ENCODE peak calls at places on chromosomes 6 and 20, in four cellular contexts. One of them, this sample, is unnamed.

GRCh38 chr6:96727144-96727543 is 110.1 kb downstream of the GPR63 start:
- DNase-seq in OCI-LY7: no peak
- DNase-seq in CD8-positive, alpha-beta T cell: no peak
- DNase-seq in thoracic aorta: no peak
- DNase-seq in this sample: no peak

GRCh38 chr6:153058909-153059308 is 56.4 kb upstream of the MTRF1L start:
- DNase-seq in thoracic aorta: no peak
- DNase-seq in OCI-LY7: no peak
- DNase-seq in CD8-positive, alpha-beta T cell: no peak
- DNase-seq in this sample: no peak

GRCh38 chr20:51238675-51239305 is 215.9 kb upstream of the KCNG1 start:
- DNase-seq in OCI-LY7: no peak
- DNase-seq in thoracic aorta: no peak
- DNase-seq in CD8-positive, alpha-beta T cell: no peak
- DNase-seq in this sample: no peak

GRCh38 chr20:48049631-48050030 is 264.4 kb upstream of the SULF2 start:
- DNase-seq in thoracic aorta: no peak
- DNase-seq in OCI-LY7: no peak
- DNase-seq in CD8-positive, alpha-beta T cell: no peak
- DNase-seq in this sample: no peak

GRCh38 chr20:59668926-59669325 is 64.6 kb downstream of the PHACTR3 start:
- DNase-seq in CD8-positive, alpha-beta T cell: no peak
- DNase-seq in OCI-LY7: no peak
- DNase-seq in thoracic aorta: no peak
- DNase-seq in this sample: no peak

GRCh38 chr20:43744121-43744520 is 17.3 kb upstream of the GTSF1L start:
- DNase-seq in thoracic aorta: no peak
- DNase-seq in CD8-positive, alpha-beta T cell: no peak
- DNase-seq in OCI-LY7: no peak
- DNase-seq in this sample: no peak

GRCh38 chr6:85047818-85048217 is 283.4 kb upstream of the TBX18 start:
- DNase-seq in OCI-LY7: no peak
- DNase-seq in CD8-positive, alpha-beta T cell: no peak
- DNase-seq in thoracic aorta: no peak
- DNase-seq in this sample: no peak

GRCh38 chr20:12575352-12576095 is 433.2 kb upstream of the SPTLC3 start:
- DNase-seq in thoracic aorta: no peak
- DNase-seq in OCI-LY7: no peak
- DNase-seq in CD8-positive, alpha-beta T cell: no peak
- DNase-seq in this sample: no peak

GRCh38 chr6:35014786-35015185 is 125.7 kb downstream of the ANKS1A start:
- DNase-seq in OCI-LY7: no peak
- DNase-seq in CD8-positive, alpha-beta T cell: no peak
- DNase-seq in thoracic aorta: no peak
- DNase-seq in this sample: no peak

GRCh38 chr20:51400051-51400926 is 142.2 kb downstream of the NFATC2 start:
- DNase-seq in OCI-LY7: peak
- DNase-seq in CD8-positive, alpha-beta T cell: peak
- DNase-seq in thoracic aorta: no peak
- DNase-seq in this sample: no peak

DNA sequence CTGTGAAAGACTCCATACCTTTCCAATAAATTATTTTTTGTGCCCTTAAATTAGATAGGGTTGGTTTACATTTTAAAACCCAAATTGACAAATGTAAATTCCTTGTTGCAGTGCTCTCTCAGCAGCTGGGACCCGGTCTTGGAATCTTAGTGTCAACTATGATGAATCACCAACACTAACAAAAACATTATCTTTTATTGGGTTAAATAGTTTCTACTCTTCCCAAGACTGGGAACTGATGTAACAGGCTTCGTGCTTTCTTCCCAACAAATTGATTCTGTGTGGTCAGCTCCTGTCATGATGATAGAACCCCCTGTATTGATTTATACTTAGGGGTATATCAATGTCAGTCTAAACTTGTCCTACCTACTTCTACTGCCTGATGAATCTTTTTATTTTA is 23.2 kb upstream of the AHI1 start:
- DNase-seq in CD8-positive, alpha-beta T cell: no peak
- DNase-seq in thoracic aorta: no peak
- DNase-seq in OCI-LY7: no peak
- DNase-seq in this sample: no peak
- TF ChIP-seq CTCF in CD8-positive, alpha-beta T cell: no peak
- TF ChIP-seq CTCF in thoracic aorta: no peak
- TF ChIP-seq CTCF in OCI-LY7: no peak
- TF ChIP-seq CTCF in this sample: no peak

DNA sequence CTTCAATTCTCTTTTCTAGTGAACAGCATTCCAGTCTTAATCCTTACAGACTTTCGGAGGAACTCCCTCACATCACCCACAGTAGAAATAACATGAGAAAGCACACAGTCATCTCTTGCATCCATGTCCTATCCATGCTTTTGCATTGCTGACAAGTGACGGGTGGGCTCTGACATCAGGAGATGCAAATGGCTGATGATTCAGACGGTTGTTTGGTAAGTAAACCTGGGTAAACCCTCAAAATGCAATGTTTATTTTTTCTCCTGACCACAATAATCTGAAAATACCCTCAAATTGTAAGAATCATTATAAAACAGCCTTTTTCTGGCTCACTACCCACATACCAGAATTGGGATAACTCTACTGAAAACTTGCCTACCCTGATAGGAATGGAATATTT is 792.0 kb downstream of the MAFB start:
- DNase-seq in OCI-LY7: no peak
- DNase-seq in thoracic aorta: no peak
- DNase-seq in CD8-positive, alpha-beta T cell: no peak
- DNase-seq in this sample: no peak
- H3K4me3 ChIP-seq in OCI-LY7: no peak
- H3K4me3 ChIP-seq in thoracic aorta: no peak
- H3K4me3 ChIP-seq in CD8-positive, alpha-beta T cell: no peak
- H3K4me3 ChIP-seq in this sample: no peak

DNA sequence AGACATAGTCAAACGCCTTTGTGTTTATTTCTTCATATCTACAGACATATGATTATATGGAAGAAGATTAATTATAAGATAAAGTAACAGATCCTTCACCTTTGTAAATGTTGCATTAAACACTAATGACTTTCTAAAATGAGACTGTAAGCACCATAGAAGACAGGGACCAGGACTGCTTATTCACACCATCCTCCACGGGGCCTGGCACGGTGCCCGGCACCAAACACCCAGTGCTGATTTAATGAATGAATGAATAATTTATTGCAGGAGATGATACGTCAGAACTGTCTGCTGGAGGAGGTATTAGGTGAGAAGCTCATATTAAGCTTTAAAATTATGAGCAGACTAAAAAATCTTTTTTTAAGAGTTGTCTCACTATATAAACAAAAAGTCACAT is 88.3 kb downstream of the SLX4IP start:
- DNase-seq in OCI-LY7: no peak
- DNase-seq in thoracic aorta: no peak
- DNase-seq in CD8-positive, alpha-beta T cell: no peak
- DNase-seq in this sample: no peak
- H3K27ac ChIP-seq in OCI-LY7: no peak
- H3K27ac ChIP-seq in thoracic aorta: no peak
- H3K27ac ChIP-seq in CD8-positive, alpha-beta T cell: no peak
- H3K27ac ChIP-seq in this sample: no peak

DNA sequence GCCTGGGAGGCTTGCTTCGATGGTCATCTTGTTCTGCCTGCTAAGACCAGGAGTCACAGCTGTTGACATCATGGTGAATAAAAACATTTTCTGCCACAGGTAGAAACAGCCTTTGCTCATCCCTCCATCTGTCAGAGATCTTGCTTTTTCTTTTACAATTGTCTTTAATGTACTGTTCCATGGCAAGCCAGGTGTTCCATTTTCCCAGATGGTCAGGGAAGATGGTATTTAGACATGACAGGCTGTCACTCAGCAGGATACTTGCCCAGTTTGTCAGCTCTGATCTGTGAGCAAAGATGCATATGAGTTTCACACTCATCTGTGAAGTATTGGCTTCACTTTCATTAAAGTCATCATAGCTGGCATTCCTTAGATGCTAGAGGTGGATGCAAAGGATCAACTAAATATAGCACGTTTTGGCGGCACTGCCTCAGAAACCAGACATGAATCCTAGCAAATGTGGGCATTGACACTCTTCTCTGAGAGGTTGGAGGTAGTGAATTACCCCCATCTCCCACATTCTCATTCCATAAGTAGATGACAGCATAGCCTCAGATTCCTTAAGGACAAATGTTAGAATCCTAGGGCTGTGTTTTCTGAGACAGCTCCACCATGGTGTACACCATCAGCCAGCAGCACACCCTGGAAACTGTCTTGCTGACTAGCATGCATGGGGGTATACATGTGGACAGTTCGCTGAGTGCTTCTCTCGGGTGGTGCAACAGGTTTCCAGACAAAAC is 4.2 kb downstream of the SSTR4 start:
- DNase-seq in thoracic aorta: no peak
- DNase-seq in CD8-positive, alpha-beta T cell: no peak
- DNase-seq in OCI-LY7: no peak
- DNase-seq in this sample: no peak
- TF ChIP-seq CTCF in thoracic aorta: no peak
- TF ChIP-seq CTCF in CD8-positive, alpha-beta T cell: no peak
- TF ChIP-seq CTCF in OCI-LY7: no peak
- TF ChIP-seq CTCF in this sample: no peak

GRCh38 chr20:38863024-38863851 is 57.7 kb downstream of the PPP1R16B start:
- DNase-seq in CD8-positive, alpha-beta T cell: no peak
- DNase-seq in thoracic aorta: no peak
- DNase-seq in OCI-LY7: peak
- DNase-seq in this sample: no peak
- H3K4me3 ChIP-seq in CD8-positive, alpha-beta T cell: no peak
- H3K4me3 ChIP-seq in thoracic aorta: no peak
- H3K4me3 ChIP-seq in OCI-LY7: peak
- H3K4me3 ChIP-seq in this sample: no peak

GRCh38 chr6:127519469-127519785 is 292 bp upstream of the MTCL3 start:
- DNase-seq in OCI-LY7: no peak
- DNase-seq in thoracic aorta: no peak
- DNase-seq in CD8-positive, alpha-beta T cell: no peak
- DNase-seq in this sample: no peak
- H3K27ac ChIP-seq in OCI-LY7: no peak
- H3K27ac ChIP-seq in thoracic aorta: no peak
- H3K27ac ChIP-seq in CD8-positive, alpha-beta T cell: no peak
- H3K27ac ChIP-seq in this sample: no peak

GRCh38 chr6:151285121-151285520 is 45.4 kb downstream of the AKAP12 start:
- DNase-seq in CD8-positive, alpha-beta T cell: no peak
- DNase-seq in OCI-LY7: no peak
- DNase-seq in thoracic aorta: no peak
- DNase-seq in this sample: no peak

GRCh38 chr6:151284012-151284411 is 44.2 kb downstream of the AKAP12 start:
- DNase-seq in thoracic aorta: no peak
- DNase-seq in CD8-positive, alpha-beta T cell: no peak
- DNase-seq in OCI-LY7: no peak
- DNase-seq in this sample: no peak

GRCh38 chr6:151288711-151289398 is 49.1 kb downstream of the AKAP12 start:
- DNase-seq in OCI-LY7: no peak
- DNase-seq in thoracic aorta: no peak
- DNase-seq in CD8-positive, alpha-beta T cell: no peak
- DNase-seq in this sample: no peak

GRCh38 chr6:151286192-151286591 is 46.4 kb downstream of the AKAP12 start:
- DNase-seq in OCI-LY7: no peak
- DNase-seq in thoracic aorta: no peak
- DNase-seq in CD8-positive, alpha-beta T cell: no peak
- DNase-seq in this sample: no peak

DNA sequence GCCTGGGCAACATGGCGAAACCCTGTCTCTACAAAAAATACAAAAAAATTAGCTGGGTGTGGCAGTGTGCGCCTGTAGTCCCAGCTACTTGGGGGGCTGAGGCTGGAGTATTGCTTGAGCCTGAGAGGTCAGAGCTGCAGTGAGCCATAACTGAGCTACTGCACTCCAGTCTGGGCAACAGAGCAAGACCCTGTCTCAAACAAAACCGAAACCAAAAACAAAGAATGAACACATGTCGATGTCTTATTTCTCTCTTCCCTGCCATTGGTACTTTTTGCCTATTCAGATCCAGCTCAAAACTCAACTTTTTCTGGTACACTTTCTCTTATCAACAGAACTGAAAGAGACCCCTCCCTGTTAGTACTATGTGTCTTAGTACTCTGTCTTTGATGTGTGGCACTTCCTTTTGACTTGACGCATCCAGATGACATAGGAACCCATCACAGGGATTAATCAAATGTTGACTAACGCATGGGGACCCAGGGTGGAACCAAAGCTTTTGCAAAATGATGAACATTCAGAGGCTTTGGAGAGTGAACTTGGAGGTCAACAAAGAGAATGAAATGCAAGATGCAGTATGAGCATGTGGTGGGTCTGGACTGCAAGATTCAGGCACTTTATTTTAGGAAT is 44.8 kb downstream of the AKAP12 start:
- DNase-seq in CD8-positive, alpha-beta T cell: no peak
- DNase-seq in OCI-LY7: no peak
- DNase-seq in thoracic aorta: no peak
- DNase-seq in this sample: no peak
- TF ChIP-seq CTCF in CD8-positive, alpha-beta T cell: no peak
- TF ChIP-seq CTCF in OCI-LY7: no peak
- TF ChIP-seq CTCF in thoracic aorta: no peak
- TF ChIP-seq CTCF in this sample: no peak

GRCh38 chr6:123802697-123803455 is 789 bp upstream of the NKAIN2 start:
- DNase-seq in CD8-positive, alpha-beta T cell: peak
- DNase-seq in OCI-LY7: peak
- DNase-seq in thoracic aorta: no peak
- DNase-seq in this sample: no peak

GRCh38 chr6:123802351-123802696 is 1.3 kb upstream of the NKAIN2 start:
- DNase-seq in thoracic aorta: no peak
- DNase-seq in CD8-positive, alpha-beta T cell: no peak
- DNase-seq in OCI-LY7: no peak
- DNase-seq in this sample: no peak

GRCh38 chr6:123803862-123804681 is at the start of gene NKAIN2:
- DNase-seq in thoracic aorta: no peak
- DNase-seq in CD8-positive, alpha-beta T cell: no peak
- DNase-seq in OCI-LY7: no peak
- DNase-seq in this sample: no peak

GRCh38 chr6:123804771-123805540 is 1.3 kb downstream of the NKAIN2 start:
- DNase-seq in CD8-positive, alpha-beta T cell: no peak
- DNase-seq in OCI-LY7: no peak
- DNase-seq in thoracic aorta: no peak
- DNase-seq in this sample: no peak

DNA sequence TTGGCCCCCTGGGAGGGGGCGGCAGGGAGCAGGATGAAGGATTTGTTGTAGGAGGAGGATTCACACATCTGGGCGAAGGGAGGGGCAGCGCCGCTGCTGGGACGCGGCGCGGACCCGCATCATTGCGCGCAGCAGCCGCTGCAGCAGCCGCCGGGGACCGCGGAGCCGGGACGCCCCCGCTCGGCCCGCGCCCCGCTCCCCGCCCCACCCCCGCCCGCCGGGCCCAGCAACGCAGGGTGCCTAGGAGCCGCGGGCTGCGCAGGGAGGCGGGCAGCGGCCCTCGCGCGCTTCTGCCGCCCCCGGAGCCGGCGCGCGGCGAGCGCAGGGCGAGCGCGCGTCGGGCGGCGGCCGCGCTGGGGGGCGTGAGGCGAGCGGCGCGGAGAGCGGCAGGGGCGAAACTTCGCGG is 206 bp upstream of the NKAIN2 start:
- DNase-seq in CD8-positive, alpha-beta T cell: no peak
- DNase-seq in thoracic aorta: no peak
- DNase-seq in OCI-LY7: no peak
- DNase-seq in this sample: no peak
- H3K4me3 ChIP-seq in CD8-positive, alpha-beta T cell: no peak
- H3K4me3 ChIP-seq in thoracic aorta: peak
- H3K4me3 ChIP-seq in OCI-LY7: no peak
- H3K4me3 ChIP-seq in this sample: peak

GRCh38 chr6:111715321-111715720 is 109.6 kb upstream of the TRAF3IP2 start:
- DNase-seq in OCI-LY7: no peak
- DNase-seq in thoracic aorta: no peak
- DNase-seq in CD8-positive, alpha-beta T cell: no peak
- DNase-seq in this sample: no peak
- H3K27ac ChIP-seq in OCI-LY7: no peak
- H3K27ac ChIP-seq in thoracic aorta: no peak
- H3K27ac ChIP-seq in CD8-positive, alpha-beta T cell: peak
- H3K27ac ChIP-seq in this sample: no peak

GRCh38 chr20:6583134-6583738 is 184.2 kb upstream of the BMP2 start:
- DNase-seq in OCI-LY7: peak
- DNase-seq in CD8-positive, alpha-beta T cell: no peak
- DNase-seq in thoracic aorta: no peak
- DNase-seq in this sample: no peak
- TF ChIP-seq CTCF in OCI-LY7: peak
- TF ChIP-seq CTCF in CD8-positive, alpha-beta T cell: no peak
- TF ChIP-seq CTCF in thoracic aorta: peak
- TF ChIP-seq CTCF in this sample: peak